ENCODE peak calls at places on chromosomes 2 and 18, in seven cellular contexts. One of them, this sample, is unnamed.

GRCh38 chr2:144683955-144684354 is 164.0 kb upstream of the ZEB2 start:
- DNase-seq in CD4-positive, alpha-beta T cell: no peak
- DNase-seq in heart left ventricle: no peak
- DNase-seq in A549: no peak
- DNase-seq in Calu3: no peak
- DNase-seq in IMR-90: no peak
- DNase-seq in GM13977: no peak
- DNase-seq in this sample: no peak

GRCh38 chr2:199364153-199364552 is 93.6 kb downstream of the SATB2 start:
- DNase-seq in CD4-positive, alpha-beta T cell: no peak
- DNase-seq in heart left ventricle: no peak
- DNase-seq in A549: no peak
- DNase-seq in Calu3: no peak
- DNase-seq in IMR-90: no peak
- DNase-seq in GM13977: no peak
- DNase-seq in this sample: no peak

GRCh38 chr18:39414009-39414700 is 1848.6 kb upstream of the CELF4 start:
- DNase-seq in CD4-positive, alpha-beta T cell: no peak
- DNase-seq in heart left ventricle: no peak
- DNase-seq in A549: no peak
- DNase-seq in Calu3: no peak
- DNase-seq in IMR-90: peak
- DNase-seq in GM13977: no peak
- DNase-seq in this sample: no peak

GRCh38 chr18:79216176-79216575 is 147.0 kb downstream of the ATP9B start:
- DNase-seq in CD4-positive, alpha-beta T cell: no peak
- DNase-seq in heart left ventricle: no peak
- DNase-seq in A549: no peak
- DNase-seq in Calu3: no peak
- DNase-seq in IMR-90: no peak
- DNase-seq in GM13977: no peak
- DNase-seq in this sample: no peak

GRCh38 chr2:86786001-86786536 is 4.6 kb downstream of the CD8A start:
- DNase-seq in CD4-positive, alpha-beta T cell: no peak
- DNase-seq in heart left ventricle: no peak
- DNase-seq in A549: no peak
- DNase-seq in Calu3: no peak
- DNase-seq in IMR-90: no peak
- DNase-seq in GM13977: no peak
- DNase-seq in this sample: no peak

GRCh38 chr18:62659698-62660097 is 55.6 kb upstream of the PHLPP1 start:
- DNase-seq in CD4-positive, alpha-beta T cell: no peak
- DNase-seq in heart left ventricle: no peak
- DNase-seq in A549: no peak
- DNase-seq in Calu3: no peak
- DNase-seq in IMR-90: no peak
- DNase-seq in GM13977: no peak
- DNase-seq in this sample: no peak

GRCh38 chr2:107174126-107174525 is 288.2 kb upstream of the ST6GAL2 start:
- DNase-seq in CD4-positive, alpha-beta T cell: no peak
- DNase-seq in heart left ventricle: no peak
- DNase-seq in A549: no peak
- DNase-seq in Calu3: no peak
- DNase-seq in IMR-90: no peak
- DNase-seq in GM13977: no peak
- DNase-seq in this sample: no peak

GRCh38 chr2:64692401-64692800 is 38.7 kb upstream of the SERTAD2 start:
- DNase-seq in CD4-positive, alpha-beta T cell: no peak
- DNase-seq in heart left ventricle: no peak
- DNase-seq in A549: no peak
- DNase-seq in Calu3: no peak
- DNase-seq in IMR-90: peak
- DNase-seq in GM13977: no peak
- DNase-seq in this sample: no peak

GRCh38 chr2:197889041-197889440 is 84.6 kb downstream of the PLCL1 start:
- DNase-seq in CD4-positive, alpha-beta T cell: peak
- DNase-seq in heart left ventricle: no peak
- DNase-seq in A549: no peak
- DNase-seq in Calu3: no peak
- DNase-seq in IMR-90: peak
- DNase-seq in GM13977: peak
- DNase-seq in this sample: peak

GRCh38 chr2:29241341-29241740 is 126.1 kb downstream of the CLIP4 start:
- DNase-seq in CD4-positive, alpha-beta T cell: no peak
- DNase-seq in heart left ventricle: no peak
- DNase-seq in A549: no peak
- DNase-seq in Calu3: no peak
- DNase-seq in IMR-90: no peak
- DNase-seq in GM13977: no peak
- DNase-seq in this sample: no peak

GRCh38 chr2:189982777-189983394 is 79.6 kb downstream of the MSTN start:
- DNase-seq in CD4-positive, alpha-beta T cell: no peak
- DNase-seq in heart left ventricle: no peak
- DNase-seq in A549: peak
- DNase-seq in Calu3: no peak
- DNase-seq in IMR-90: no peak
- DNase-seq in GM13977: no peak
- DNase-seq in this sample: peak
- TF ChIP-seq CTCF in CD4-positive, alpha-beta T cell: no peak
- TF ChIP-seq CTCF in heart left ventricle: no peak
- TF ChIP-seq CTCF in A549: peak
- TF ChIP-seq CTCF in Calu3: peak
- TF ChIP-seq CTCF in IMR-90: peak
- TF ChIP-seq CTCF in GM13977: peak
- TF ChIP-seq CTCF in this sample: peak

DNA sequence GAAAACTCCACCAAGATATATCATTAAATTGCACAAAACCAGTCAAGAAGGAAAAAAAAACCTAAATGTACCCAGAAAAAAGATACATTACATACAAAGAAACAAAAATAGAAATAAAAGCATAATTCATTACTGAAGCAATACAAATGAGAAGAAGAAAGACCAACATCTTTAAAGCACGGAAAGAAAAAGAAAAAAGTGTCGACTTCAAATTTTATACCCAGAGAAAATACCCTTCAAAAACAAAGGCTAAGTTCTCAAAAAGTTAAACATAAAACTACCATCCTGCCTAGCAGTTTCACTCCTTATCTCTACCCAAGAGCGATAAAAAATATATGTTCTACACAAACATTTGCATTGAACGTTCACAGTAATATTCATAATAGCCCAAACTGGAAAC is 82.0 kb downstream of the ATAD2B start:
- DNase-seq in CD4-positive, alpha-beta T cell: no peak
- DNase-seq in heart left ventricle: no peak
- DNase-seq in A549: no peak
- DNase-seq in Calu3: no peak
- DNase-seq in IMR-90: no peak
- DNase-seq in GM13977: no peak
- DNase-seq in this sample: no peak
- TF ChIP-seq CTCF in CD4-positive, alpha-beta T cell: no peak
- TF ChIP-seq CTCF in heart left ventricle: no peak
- TF ChIP-seq CTCF in A549: no peak
- TF ChIP-seq CTCF in Calu3: no peak
- TF ChIP-seq CTCF in IMR-90: no peak
- TF ChIP-seq CTCF in GM13977: no peak
- TF ChIP-seq CTCF in this sample: no peak

GRCh38 chr2:133867131-133867530 is 298.9 kb upstream of the NCKAP5 start:
- DNase-seq in CD4-positive, alpha-beta T cell: no peak
- DNase-seq in heart left ventricle: no peak
- DNase-seq in A549: no peak
- DNase-seq in Calu3: no peak
- DNase-seq in IMR-90: peak
- DNase-seq in GM13977: no peak
- DNase-seq in this sample: no peak

DNA sequence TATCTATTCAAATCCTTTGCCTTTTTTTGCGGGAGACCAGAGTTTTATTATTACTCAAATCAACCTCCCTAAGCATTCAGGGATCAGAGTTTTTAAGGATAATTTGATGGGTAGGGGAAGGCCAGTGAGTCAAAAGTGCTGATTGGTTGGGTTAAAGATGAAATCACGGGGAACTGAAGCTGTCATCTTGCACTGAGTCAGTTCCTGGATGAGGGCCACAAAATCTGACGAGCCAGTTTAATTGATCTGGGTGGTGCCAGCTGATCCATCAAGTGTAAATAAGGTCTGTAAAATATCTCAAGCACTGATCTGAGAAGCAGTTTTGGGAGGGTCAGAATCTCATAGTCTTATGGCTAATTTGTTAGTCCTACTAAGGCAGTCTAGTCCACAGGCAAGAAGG is 303.5 kb upstream of the NCKAP5 start:
- DNase-seq in CD4-positive, alpha-beta T cell: no peak
- DNase-seq in heart left ventricle: no peak
- DNase-seq in A549: no peak
- DNase-seq in Calu3: peak
- DNase-seq in IMR-90: peak
- DNase-seq in GM13977: no peak
- DNase-seq in this sample: no peak
- TF ChIP-seq CTCF in CD4-positive, alpha-beta T cell: no peak
- TF ChIP-seq CTCF in heart left ventricle: no peak
- TF ChIP-seq CTCF in A549: no peak
- TF ChIP-seq CTCF in Calu3: no peak
- TF ChIP-seq CTCF in IMR-90: no peak
- TF ChIP-seq CTCF in GM13977: no peak
- TF ChIP-seq CTCF in this sample: no peak

DNA sequence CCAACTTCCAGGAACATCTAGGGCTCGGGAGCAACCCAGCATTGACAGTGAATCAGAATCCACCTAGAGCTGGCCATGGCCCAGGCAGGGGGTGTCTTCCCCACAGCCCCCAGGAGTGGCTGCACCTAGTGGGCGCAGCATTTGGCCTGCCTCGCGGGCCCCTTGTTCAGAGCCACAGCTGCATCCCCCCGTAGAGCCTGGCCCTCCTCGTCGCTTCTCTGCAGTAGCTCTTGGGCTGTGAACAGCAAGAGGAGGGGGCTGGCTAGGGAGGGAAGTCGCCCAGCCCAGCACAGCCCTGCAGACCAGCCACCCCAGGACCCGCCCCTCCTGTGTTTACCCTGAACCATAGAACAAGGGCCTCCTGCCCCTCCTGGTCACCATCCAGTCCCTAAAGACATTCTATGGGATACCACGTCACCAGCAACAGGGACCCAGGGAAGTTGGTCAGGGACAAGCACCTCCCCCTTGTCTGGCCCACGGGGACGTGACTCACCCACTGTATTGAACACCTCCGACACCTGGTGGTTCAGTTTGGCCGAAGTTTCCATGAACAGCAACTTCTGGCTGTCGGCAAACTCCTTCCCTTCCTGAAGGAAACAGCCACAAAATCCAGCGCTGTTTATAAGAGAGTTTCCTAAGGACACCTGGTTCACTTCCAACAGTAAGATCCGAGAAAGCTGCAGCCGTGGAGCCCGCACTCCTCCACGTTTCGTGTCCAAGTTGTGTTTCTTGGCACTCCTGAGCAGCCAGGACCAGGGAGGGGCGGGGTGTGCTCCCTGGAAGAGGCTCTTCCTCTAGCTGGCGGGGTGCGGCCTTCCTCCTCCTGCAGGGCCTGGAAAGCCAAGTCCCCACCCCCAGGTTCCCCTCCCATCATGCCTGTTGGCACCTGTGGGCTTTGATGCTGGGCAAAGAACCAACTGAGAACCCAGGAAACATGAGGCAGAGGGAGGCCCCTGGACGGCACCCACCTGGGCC is 8.8 kb downstream of the PRLH start:
- DNase-seq in CD4-positive, alpha-beta T cell: no peak
- DNase-seq in heart left ventricle: no peak
- DNase-seq in A549: no peak
- DNase-seq in Calu3: peak
- DNase-seq in IMR-90: no peak
- DNase-seq in GM13977: no peak
- DNase-seq in this sample: no peak
- TF ChIP-seq CTCF in CD4-positive, alpha-beta T cell: no peak
- TF ChIP-seq CTCF in heart left ventricle: no peak
- TF ChIP-seq CTCF in A549: no peak
- TF ChIP-seq CTCF in Calu3: peak
- TF ChIP-seq CTCF in IMR-90: no peak
- TF ChIP-seq CTCF in GM13977: no peak
- TF ChIP-seq CTCF in this sample: no peak

GRCh38 chr18:3852321-3852720 is 402.3 kb downstream of the TGIF1 start:
- DNase-seq in CD4-positive, alpha-beta T cell: no peak
- DNase-seq in heart left ventricle: no peak
- DNase-seq in A549: no peak
- DNase-seq in Calu3: no peak
- DNase-seq in IMR-90: no peak
- DNase-seq in GM13977: no peak
- DNase-seq in this sample: no peak
- TF ChIP-seq CTCF in CD4-positive, alpha-beta T cell: no peak
- TF ChIP-seq CTCF in heart left ventricle: no peak
- TF ChIP-seq CTCF in A549: no peak
- TF ChIP-seq CTCF in Calu3: no peak
- TF ChIP-seq CTCF in IMR-90: no peak
- TF ChIP-seq CTCF in GM13977: no peak
- TF ChIP-seq CTCF in this sample: no peak

This sample was measured in HL-60.